ENCODE peak calls at places on chromosomes 16 and 17, in seven cellular contexts. B is mammary epithelial cell, F is AG04450, G is HepG2, Y is PC-3, X is A549, H is DND-41. K is an unnamed sample.

GRCh38 chr16:27272076-27272475 is 3.5 kb upstream of the NSMCE1 start:
- DNase-seq in B (no peak), F (no peak), G (no peak), Y (no peak), X (no peak), H (no peak), K (no peak)

GRCh38 chr16:88759245-88759975 is 25.6 kb downstream of the PIEZO1 start:
- DNase-seq in B (no peak), F (no peak), G (peak; percentile 98), Y (no peak), X (no peak), H (no peak), K (peak; percentile 96)

GRCh38 chr16:53055603-53056527 is 1.1 kb downstream of the CHD9 start:
- DNase-seq in B (peak; percentile 47), F (peak; percentile 21), G (peak; percentile 70), Y (peak; percentile 28), X (peak; percentile 51), H (peak; percentile 66), K (no peak)

GRCh38 chr17:39618252-39618913 is 8.4 kb upstream of the PPP1R1B start:
- DNase-seq in B (peak; percentile 19), F (no peak), G (no peak), Y (peak; percentile 20), X (no peak), H (no peak), K (no peak)

GRCh38 chr16:84795338-84796053 is 24.3 kb upstream of the CRISPLD2 start:
- DNase-seq in B (no peak), F (peak; percentile 96), G (no peak), Y (no peak), X (no peak), H (no peak), K (no peak)

GRCh38 chr16:1991135-1991551 is 1.4 kb downstream of the SYNGR3 start:
- DNase-seq in B (no peak), F (no peak), G (no peak), Y (no peak), X (no peak), H (no peak), K (no peak)

GRCh38 chr17:30345527-30346075 is 11.7 kb upstream of the TMIGD1 start:
- DNase-seq in B (peak; percentile 39), F (no peak), G (peak; percentile 71), Y (no peak), X (no peak), H (no peak), K (no peak)

GRCh38 chr17:17496189-17497064 is at the start of gene RASD1:
- DNase-seq in B (peak; percentile 81), F (peak; percentile 56), G (peak; percentile 59), Y (peak; percentile 94), X (peak; percentile 85), H (peak; percentile 62), K (peak; percentile 95)

GRCh38 chr16:58515125-58515870 is at the start of gene SETD6:
- DNase-seq in B (peak; percentile 77), F (peak; percentile 72), G (peak; percentile 83), Y (peak; percentile 80), X (peak; percentile 86), H (no peak), K (peak; percentile 90)

GRCh38 chr17:14488958-14489550 is 188.2 kb downstream of the HS3ST3B1 start:
- DNase-seq in B (no peak), F (no peak), G (no peak), Y (no peak), X (no peak), H (no peak), K (no peak)

GRCh38 chr17:82687375-82687861 is 11.1 kb downstream of the RAB40B start:
- DNase-seq in B (peak; percentile 90), F (no peak), G (no peak), Y (no peak), X (peak; percentile 83), H (no peak), K (no peak)

GRCh38 chr17:34519286-34519685 is 60.1 kb upstream of the TMEM132E start:
- DNase-seq in B (no peak), F (no peak), G (peak; percentile 8), Y (no peak), X (peak; percentile 21), H (peak; percentile 42), K (no peak)

DNA sequence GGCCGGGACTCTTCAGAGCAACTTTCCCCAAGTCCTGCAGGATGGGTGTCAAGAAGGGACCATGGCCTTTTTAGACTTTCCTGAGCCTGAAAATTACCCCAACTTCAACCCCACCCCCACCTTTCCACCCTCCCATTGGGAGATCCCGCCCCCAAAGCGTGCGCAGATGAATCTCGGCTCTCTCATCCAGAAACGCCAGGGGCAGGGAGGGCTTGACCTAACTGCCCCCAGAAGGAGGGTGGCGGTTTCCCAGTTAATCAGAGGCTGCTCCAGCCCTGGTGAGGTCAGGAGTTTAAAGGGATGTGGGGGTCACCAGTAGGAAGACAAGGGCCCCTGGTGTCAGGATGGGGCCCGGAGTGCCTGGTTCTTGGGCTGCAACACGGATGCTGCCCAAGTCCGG is 480 bp downstream of the KIF19 start:
- DNase-seq in B (no peak), F (no peak), G (no peak), Y (no peak), X (no peak), H (no peak), K (no peak)
- H3K4me3 ChIP-seq in B (no peak overlapping the region), F (no peak overlapping the region), G (no peak overlapping the region), Y (no peak overlapping the region), X (no peak overlapping the region), H (no peak overlapping the region), K (no peak overlapping the region)

DNA sequence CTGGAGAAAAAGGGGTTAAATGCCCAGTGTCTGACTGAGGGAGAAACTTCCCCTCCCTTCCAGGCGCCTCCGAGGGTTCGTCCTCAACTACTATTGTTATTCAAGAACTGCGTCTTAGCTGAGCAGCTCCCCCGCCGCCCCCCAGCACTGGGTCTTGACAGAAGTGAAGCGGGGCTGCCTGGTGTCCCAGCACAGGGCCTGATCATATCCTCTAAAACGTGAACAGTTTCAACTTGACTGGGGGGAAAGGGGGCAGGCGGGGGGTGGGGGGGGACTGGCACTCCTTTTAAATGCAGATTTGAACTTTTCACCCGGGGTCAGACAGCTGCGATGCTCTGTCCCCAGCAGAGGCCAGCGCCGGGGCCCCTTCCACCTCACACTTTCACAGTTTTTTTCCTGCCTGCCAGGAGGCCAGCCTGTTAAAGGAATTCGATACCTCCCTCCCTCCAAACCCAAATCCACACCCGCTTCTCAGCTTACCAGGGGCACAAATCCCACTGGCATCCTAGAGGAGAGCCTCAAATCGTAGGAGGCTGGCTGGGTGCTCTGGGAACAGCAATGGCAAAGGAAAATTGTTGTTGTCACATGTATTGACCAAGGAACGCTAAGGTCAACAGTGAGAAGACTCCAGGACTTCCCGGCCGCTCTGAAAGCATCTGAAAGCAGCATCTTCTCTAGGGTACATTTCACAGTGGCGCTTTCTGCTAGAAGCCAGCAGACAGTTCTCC is 14.5 kb downstream of the ZFHX3 start:
- DNase-seq in B (no peak), F (no peak), G (no peak), Y (no peak), X (no peak), H (no peak), K (no peak)
- H3K27ac ChIP-seq in B (no peak overlapping the region), F (peak overlapping the region; percentile 21), G (peak overlapping the region; percentile 31), Y (no peak overlapping the region), X (peak overlapping the region; percentile 65), H (no peak overlapping the region), K (no peak overlapping the region)

GRCh38 chr17:67246398-67246647 is 1.3 kb upstream of the HELZ start:
- DNase-seq in B (no peak), F (no peak), G (no peak), Y (no peak), X (no peak), H (no peak), K (no peak)
- TF ChIP-seq CTCF in B (no peak), F (no peak), G (no peak), Y (no peak), X (no peak), H (no peak), K (no peak)

GRCh38 chr17:72977768-72978417 is 114.6 kb downstream of the SLC39A11 start:
- DNase-seq in B (no peak), F (no peak), G (no peak), Y (peak; percentile 90), X (no peak), H (no peak), K (no peak)

GRCh38 chr17:72975509-72975908 is 117.0 kb downstream of the SLC39A11 start:
- DNase-seq in B (no peak), F (no peak), G (no peak), Y (no peak), X (no peak), H (no peak), K (no peak)

GRCh38 chr17:72978593-72979218 is 113.8 kb downstream of the SLC39A11 start:
- DNase-seq in B (no peak), F (no peak), G (no peak), Y (no peak), X (no peak), H (no peak), K (no peak)

GRCh38 chr17:72974605-72975232 is 117.8 kb downstream of the SLC39A11 start:
- DNase-seq in B (peak; percentile 37), F (peak; percentile 24), G (peak; percentile 44), Y (peak; percentile 93), X (peak; percentile 55), H (no peak), K (no peak)

DNA sequence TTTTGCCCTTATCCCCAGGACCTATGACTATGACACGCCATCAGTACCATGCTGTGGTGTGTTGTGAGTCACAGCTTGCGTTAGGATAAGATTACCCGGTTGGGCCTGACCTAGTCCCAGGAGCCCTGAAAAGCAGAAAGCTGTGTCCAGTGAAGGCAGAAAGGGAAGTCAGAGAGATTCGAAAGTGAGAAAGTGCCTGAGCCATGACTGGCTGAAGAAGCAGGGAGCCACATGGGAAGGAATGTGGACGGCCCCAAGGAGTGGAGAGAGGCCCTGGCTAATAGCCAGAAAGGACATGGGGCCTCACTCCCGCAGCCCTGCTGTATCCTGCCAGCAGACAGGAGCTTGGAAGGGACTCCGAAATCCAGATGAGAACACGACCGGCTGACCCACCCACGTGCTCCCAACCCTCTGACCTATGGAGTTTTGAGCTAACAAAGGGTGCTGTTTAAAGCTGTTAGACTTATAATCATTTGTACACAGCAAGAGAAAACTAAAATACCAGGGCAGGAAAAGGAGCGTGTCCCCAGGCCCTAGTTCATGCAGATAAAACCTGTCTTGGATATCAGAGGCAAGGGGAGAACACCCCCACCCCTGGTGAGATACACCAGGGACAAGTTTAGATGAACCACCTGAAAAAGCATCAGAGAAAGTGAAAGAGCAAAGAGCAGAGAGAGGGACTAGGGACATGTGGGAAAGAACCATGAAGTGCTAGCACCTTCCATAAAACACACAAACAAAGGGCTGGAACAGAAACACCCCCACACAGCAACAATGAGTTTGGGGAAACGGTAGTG is 115.3 kb downstream of the SLC39A11 start:
- DNase-seq in B (peak; percentile 33), F (peak; percentile 68), G (no peak), Y (peak; percentile 82), X (peak; percentile 44), H (no peak), K (peak; percentile 72)
- H3K4me3 ChIP-seq in B (no peak overlapping the region), F (no peak overlapping the region), G (no peak overlapping the region), Y (peak overlapping the region; percentile 1), X (no peak overlapping the region), H (no peak overlapping the region), K (no peak overlapping the region)

GRCh38 chr16:55136356-55136755 is 187.6 kb upstream of the IRX6 start:
- DNase-seq in B (peak; percentile 63), F (no peak), G (no peak), Y (no peak), X (no peak), H (no peak), K (no peak)

GRCh38 chr16:55142405-55142804 is 181.6 kb upstream of the IRX6 start:
- DNase-seq in B (no peak), F (no peak), G (no peak), Y (no peak), X (no peak), H (no peak), K (no peak)

GRCh38 chr16:55133654-55134053 is 190.3 kb upstream of the IRX6 start:
- DNase-seq in B (no peak), F (no peak), G (no peak), Y (no peak), X (no peak), H (no peak), K (no peak)

GRCh38 chr16:55138298-55138697 is 185.7 kb upstream of the IRX6 start:
- DNase-seq in B (no peak), F (no peak), G (peak; percentile 46), Y (no peak), X (no peak), H (no peak), K (no peak)
- H3K27ac ChIP-seq in B (no peak overlapping the region), F (no peak overlapping the region), G (no peak overlapping the region), Y (no peak overlapping the region), X (no peak overlapping the region), H (no peak overlapping the region), K (no peak overlapping the region)

K was measured in right lobe of liver.